ENCODE peak calls at places on chromosomes 6 and 20, in ten cellular contexts. Z is HTR-8/SVneo; G is upper lobe of right lung; K is DMS79 treated with DMSO at 0.1 percent for 48 hours; A is amniotic stem cell; B is ovary; F is stimulated activated CD8-positive, alpha-beta memory T cell treated with anti-CD3 and anti-CD28 coated beads, Interleukin-4, amount 100 ng/mL, for 4 hours; Y is HFFc6; E is spleen; H is GM13976. T is an unnamed sample.

GRCh38 chr20:5864873-5865582 is 85.3 kb downstream of the TRMT6 start:
- DNase-seq in B (peak; percentile 35), K (no peak), A (no peak), Y (peak; percentile 50), E (no peak), G (no peak), Z (no peak), F (no peak), H (no peak), T (no peak)

GRCh38 chr6:17865243-17865642 is 122.2 kb downstream of the KIF13A start:
- DNase-seq in F (no peak), A (no peak), K (peak; percentile 26), H (no peak), E (no peak), B (peak; percentile 21), G (no peak), Y (no peak), Z (no peak), T (no peak)

GRCh38 chr6:144066745-144067484 is 28.5 kb downstream of the SF3B5 start:
- DNase-seq in H (peak; percentile 67), F (no peak), E (no peak), G (no peak), B (no peak), K (no peak), Z (no peak), Y (no peak), A (no peak), T (no peak)

GRCh38 chr6:89368107-89368506 is 15.6 kb upstream of the UBE2J1 start:
- DNase-seq in A (peak; percentile 53), Z (no peak), Y (peak; percentile 37), E (no peak), K (peak; percentile 39), H (no peak), F (no peak), B (peak; percentile 48), G (no peak), T (no peak)

GRCh38 chr6:70376628-70377027 is 36.7 kb upstream of the FAM135A start:
- DNase-seq in E (no peak), B (no peak), G (no peak), F (no peak), Y (no peak), H (no peak), Z (no peak), K (no peak), A (no peak), T (no peak)

GRCh38 chr6:149864578-149865535 is 698 bp upstream of the LRP11 start:
- DNase-seq in H (peak; percentile 72), G (no peak), E (no peak), K (peak; percentile 73), Z (peak; percentile 44), Y (peak; percentile 76), F (no peak), B (no peak), A (peak; percentile 68), T (no peak)

GRCh38 chr6:21375206-21375605 is 218.3 kb upstream of the SOX4 start:
- DNase-seq in G (no peak), H (no peak), Z (no peak), A (no peak), B (no peak), Y (no peak), E (no peak), K (no peak), F (no peak), T (no peak)

GRCh38 chr20:19858972-19859371 is 100.9 kb downstream of the RIN2 start:
- DNase-seq in B (no peak), Y (peak; percentile 19), K (no peak), H (no peak), G (no peak), E (no peak), A (no peak), F (no peak), Z (no peak), T (no peak)

GRCh38 chr6:118281291-118281690 is 266.8 kb upstream of the PLN start:
- DNase-seq in Y (no peak), A (no peak), K (no peak), F (no peak), Z (no peak), G (no peak), H (no peak), E (no peak), B (no peak), T (no peak)

GRCh38 chr6:48671506-48671905 is 560.5 kb upstream of the PTCHD4 start:
- DNase-seq in Z (no peak), H (no peak), Y (no peak), F (no peak), K (no peak), A (no peak), G (no peak), E (no peak), B (no peak), T (no peak)

T was measured in GM04503.